ENCODE peak calls at places on chromosome 16, in four cellular contexts. One of them, this sample, is unnamed.

GRCh38 chr16:19748389-19749110 is 30.5 kb downstream of the IQCK start:
- DNase-seq in GM23338: no peak
- DNase-seq in lung: no peak
- DNase-seq in K562: no peak
- DNase-seq in this sample: no peak

GRCh38 chr16:7355758-7356157 is 23.1 kb downstream of the RBFOX1 start:
- DNase-seq in lung: no peak
- DNase-seq in K562: no peak
- DNase-seq in GM23338: no peak
- DNase-seq in this sample: no peak

GRCh38 chr16:65004570-65004969 is 117.3 kb downstream of the CDH11 start:
- DNase-seq in GM23338: no peak
- DNase-seq in lung: no peak
- DNase-seq in K562: no peak
- DNase-seq in this sample: no peak

GRCh38 chr16:11857161-11857560 is 5.8 kb upstream of the RSL1D1 start:
- DNase-seq in lung: no peak
- DNase-seq in GM23338: no peak
- DNase-seq in K562: no peak
- DNase-seq in this sample: no peak

GRCh38 chr16:23485841-23486240 is 24.5 kb downstream of the GGA2 start:
- DNase-seq in lung: no peak
- DNase-seq in GM23338: no peak
- DNase-seq in K562: no peak
- DNase-seq in this sample: no peak

GRCh38 chr16:12214509-12214908 is 238.0 kb downstream of the SNX29 start:
- DNase-seq in GM23338: peak; percentile 57
- DNase-seq in K562: no peak
- DNase-seq in lung: no peak
- DNase-seq in this sample: no peak

GRCh38 chr16:6195966-6196365 is 1098.4 kb upstream of the EEF2KMT start:
- DNase-seq in lung: no peak
- DNase-seq in K562: no peak
- DNase-seq in GM23338: peak; percentile 66
- DNase-seq in this sample: no peak

GRCh38 chr16:86986809-86987487 is 330.2 kb downstream of the C16orf95 start:
- DNase-seq in GM23338: no peak
- DNase-seq in K562: no peak
- DNase-seq in lung: no peak
- DNase-seq in this sample: no peak

GRCh38 chr16:88853336-88853941 is 3.3 kb downstream of the GALNS start:
- DNase-seq in K562: no peak
- DNase-seq in GM23338: no peak
- DNase-seq in lung: peak; percentile 35
- DNase-seq in this sample: no peak

GRCh38 chr16:52871481-52871880 is 181.2 kb downstream of the CHD9NB start:
- DNase-seq in GM23338: no peak
- DNase-seq in K562: no peak
- DNase-seq in lung: no peak
- DNase-seq in this sample: no peak

GRCh38 chr16:24670623-24671454 is 58.6 kb upstream of the TNRC6A start:
- DNase-seq in lung: peak; percentile 40
- DNase-seq in GM23338: peak; percentile 79
- DNase-seq in K562: no peak
- DNase-seq in this sample: peak; percentile 73

GRCh38 chr16:27374794-27375499 is 27.0 kb upstream of the IL21R start:
- DNase-seq in K562: peak; percentile 70
- DNase-seq in GM23338: peak; percentile 97
- DNase-seq in lung: peak; percentile 59
- DNase-seq in this sample: peak; percentile 99

GRCh38 chr16:88014954-88015805 is 63.9 kb downstream of the BANP start:
- DNase-seq in GM23338: no peak
- DNase-seq in K562: no peak
- DNase-seq in lung: no peak
- DNase-seq in this sample: peak; percentile 38

GRCh38 chr16:55641430-55642056 is 14.2 kb upstream of the SLC6A2 start:
- DNase-seq in lung: no peak
- DNase-seq in K562: no peak
- DNase-seq in GM23338: no peak
- DNase-seq in this sample: peak; percentile 25

GRCh38 chr16:24580665-24581064 is 41.3 kb downstream of the RBBP6 start:
- DNase-seq in K562: no peak
- DNase-seq in lung: no peak
- DNase-seq in GM23338: no peak
- DNase-seq in this sample: no peak

GRCh38 chr16:563072-563644 is 3.0 kb downstream of the PRR35 start:
- DNase-seq in GM23338: no peak
- DNase-seq in lung: no peak
- DNase-seq in K562: no peak
- DNase-seq in this sample: no peak

GRCh38 chr16:77732241-77732946 is 10.1 kb downstream of the NUDT7 start:
- DNase-seq in lung: no peak
- DNase-seq in GM23338: no peak
- DNase-seq in K562: no peak
- DNase-seq in this sample: no peak

GRCh38 chr16:76535-77272 is 1.3 kb upstream of the MPG start:
- DNase-seq in lung: peak; percentile 70
- DNase-seq in K562: peak; percentile 87
- DNase-seq in GM23338: no peak
- DNase-seq in this sample: peak; percentile 72

GRCh38 chr16:50950955-50951354 is 200.1 kb downstream of the SALL1 start:
- DNase-seq in K562: no peak
- DNase-seq in lung: no peak
- DNase-seq in GM23338: no peak
- DNase-seq in this sample: no peak

GRCh38 chr16:11533588-11533987 is 53.1 kb downstream of the LITAF start:
- DNase-seq in lung: no peak
- DNase-seq in GM23338: no peak
- DNase-seq in K562: no peak
- DNase-seq in this sample: no peak

GRCh38 chr16:4332623-4333307 is 16.9 kb downstream of the GLIS2 start:
- DNase-seq in K562: no peak
- DNase-seq in GM23338: no peak
- DNase-seq in lung: no peak
- DNase-seq in this sample: no peak

GRCh38 chr16:53745753-53746258 is 41.9 kb downstream of the FTO start:
- DNase-seq in lung: no peak
- DNase-seq in K562: peak; percentile 25
- DNase-seq in GM23338: peak; percentile 50
- DNase-seq in this sample: no peak

GRCh38 chr16:66269631-66270332 is 96.7 kb upstream of the CDH5 start:
- DNase-seq in lung: no peak
- DNase-seq in GM23338: peak; percentile 59
- DNase-seq in K562: no peak
- DNase-seq in this sample: peak; percentile 47

GRCh38 chr16:12498077-12498476 is 305.6 kb downstream of the CPPED1 start:
- DNase-seq in GM23338: no peak
- DNase-seq in K562: no peak
- DNase-seq in lung: no peak
- DNase-seq in this sample: no peak

GRCh38 chr16:20620003-20620402 is 43.8 kb upstream of the ACSM2B start:
- DNase-seq in lung: no peak
- DNase-seq in GM23338: no peak
- DNase-seq in K562: no peak
- DNase-seq in this sample: no peak

GRCh38 chr16:1291576-1291974 is 17.9 kb upstream of the UBE2I start:
- DNase-seq in GM23338: no peak
- DNase-seq in lung: no peak
- DNase-seq in K562: no peak
- DNase-seq in this sample: no peak

GRCh38 chr16:76268824-76269223 is 8.4 kb upstream of the CNTNAP4 start:
- DNase-seq in K562: no peak
- DNase-seq in GM23338: no peak
- DNase-seq in lung: no peak
- DNase-seq in this sample: no peak

GRCh38 chr16:72256398-72257048 is 84.6 kb upstream of the PMFBP1 start:
- DNase-seq in lung: no peak
- DNase-seq in GM23338: no peak
- DNase-seq in K562: no peak
- DNase-seq in this sample: no peak

GRCh38 chr16:24822542-24822941 is 23.2 kb upstream of the SLC5A11 start:
- DNase-seq in lung: no peak
- DNase-seq in GM23338: no peak
- DNase-seq in K562: no peak
- DNase-seq in this sample: no peak

GRCh38 chr16:13298676-13299075 is 397.3 kb downstream of the SHISA9 start:
- DNase-seq in K562: no peak
- DNase-seq in GM23338: peak; percentile 30
- DNase-seq in lung: no peak
- DNase-seq in this sample: peak; percentile 74

GRCh38 chr16:65235339-65236177 is 113.7 kb upstream of the CDH11 start:
- DNase-seq in K562: no peak
- DNase-seq in GM23338: peak; percentile 46
- DNase-seq in lung: no peak
- DNase-seq in this sample: peak; percentile 81

GRCh38 chr16:27463741-27464662 is 62.0 kb downstream of the IL21R start:
- DNase-seq in lung: no peak
- DNase-seq in K562: no peak
- DNase-seq in GM23338: no peak
- DNase-seq in this sample: no peak

GRCh38 chr16:29148867-29149272 is 164.0 kb downstream of the LAT start:
- DNase-seq in K562: no peak
- DNase-seq in GM23338: no peak
- DNase-seq in lung: peak; percentile 49
- DNase-seq in this sample: no peak

GRCh38 chr16:89037261-89038152 is 56.1 kb upstream of the ACSF3 start:
- DNase-seq in K562: peak; percentile 79
- DNase-seq in lung: no peak
- DNase-seq in GM23338: peak; percentile 81
- DNase-seq in this sample: peak; percentile 93

GRCh38 chr16:23691483-23692189 is 12.9 kb downstream of the PLK1 start:
- DNase-seq in lung: no peak
- DNase-seq in K562: no peak
- DNase-seq in GM23338: peak; percentile 17
- DNase-seq in this sample: no peak

GRCh38 chr16:19071811-19072777 is 4.7 kb downstream of the COQ7 start:
- DNase-seq in K562: peak; percentile 75
- DNase-seq in GM23338: peak; percentile 84
- DNase-seq in lung: peak; percentile 67
- DNase-seq in this sample: peak; percentile 88

GRCh38 chr16:73432794-73433455 is 385.0 kb upstream of the ZFHX3 start:
- DNase-seq in GM23338: no peak
- DNase-seq in K562: no peak
- DNase-seq in lung: no peak
- DNase-seq in this sample: no peak

GRCh38 chr16:29809031-29809747 is 2.8 kb upstream of the PRRT2 start:
- DNase-seq in lung: no peak
- DNase-seq in GM23338: no peak
- DNase-seq in K562: peak; percentile 27
- DNase-seq in this sample: no peak

GRCh38 chr16:83920894-83921491 is 22.1 kb downstream of the MLYCD start:
- DNase-seq in lung: no peak
- DNase-seq in K562: no peak
- DNase-seq in GM23338: no peak
- DNase-seq in this sample: no peak
- H3K4me3 ChIP-seq in lung: no peak overlapping the region
- H3K4me3 ChIP-seq in K562: no peak overlapping the region
- H3K4me3 ChIP-seq in GM23338: no peak overlapping the region
- H3K4me3 ChIP-seq in this sample: no peak overlapping the region

DNA sequence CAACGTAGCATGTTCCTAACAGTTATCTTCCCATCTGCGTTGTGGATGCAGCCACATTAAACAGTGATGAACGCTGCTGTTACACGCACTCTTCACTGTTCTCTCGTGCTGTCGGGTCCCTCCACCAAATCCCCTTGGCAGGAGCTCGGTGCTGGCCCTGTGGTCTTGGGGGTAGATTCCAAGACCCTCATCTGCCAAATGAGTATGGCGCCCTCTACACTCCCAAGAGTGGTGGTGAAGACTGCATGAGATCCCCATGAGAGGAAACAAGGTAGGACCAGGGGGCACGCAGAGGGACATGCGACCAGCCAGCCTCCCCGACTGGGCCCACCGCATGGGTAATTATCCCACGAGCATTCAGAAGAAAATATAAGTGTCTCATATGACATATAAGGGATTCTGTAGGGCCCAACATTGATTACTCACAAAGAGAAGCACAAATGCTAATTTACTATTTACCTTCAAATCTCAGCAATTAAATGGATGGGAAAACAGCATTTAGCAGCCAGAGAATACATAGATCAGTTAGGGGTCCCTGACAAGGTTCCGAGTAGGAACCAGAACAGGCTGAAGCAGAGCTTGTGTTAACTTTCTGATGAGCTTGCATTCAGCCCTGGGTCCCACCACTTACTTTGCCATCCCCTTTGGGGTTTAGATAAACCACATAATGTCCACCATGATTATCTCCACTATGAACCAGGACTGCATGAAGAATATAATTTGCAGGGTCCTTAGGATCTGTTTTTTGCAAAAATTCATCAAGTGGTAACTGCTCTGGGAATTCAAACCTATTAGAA is 23.8 kb downstream of the LITAFD start:
- DNase-seq in GM23338: peak; percentile 80
- DNase-seq in K562: no peak
- DNase-seq in lung: no peak
- DNase-seq in this sample: peak; percentile 74
- TF ChIP-seq CTCF in GM23338: peak; percentile 70
- TF ChIP-seq CTCF in K562: peak; percentile 29
- TF ChIP-seq CTCF in lung: no peak
- TF ChIP-seq CTCF in this sample: peak; percentile 74

DNA sequence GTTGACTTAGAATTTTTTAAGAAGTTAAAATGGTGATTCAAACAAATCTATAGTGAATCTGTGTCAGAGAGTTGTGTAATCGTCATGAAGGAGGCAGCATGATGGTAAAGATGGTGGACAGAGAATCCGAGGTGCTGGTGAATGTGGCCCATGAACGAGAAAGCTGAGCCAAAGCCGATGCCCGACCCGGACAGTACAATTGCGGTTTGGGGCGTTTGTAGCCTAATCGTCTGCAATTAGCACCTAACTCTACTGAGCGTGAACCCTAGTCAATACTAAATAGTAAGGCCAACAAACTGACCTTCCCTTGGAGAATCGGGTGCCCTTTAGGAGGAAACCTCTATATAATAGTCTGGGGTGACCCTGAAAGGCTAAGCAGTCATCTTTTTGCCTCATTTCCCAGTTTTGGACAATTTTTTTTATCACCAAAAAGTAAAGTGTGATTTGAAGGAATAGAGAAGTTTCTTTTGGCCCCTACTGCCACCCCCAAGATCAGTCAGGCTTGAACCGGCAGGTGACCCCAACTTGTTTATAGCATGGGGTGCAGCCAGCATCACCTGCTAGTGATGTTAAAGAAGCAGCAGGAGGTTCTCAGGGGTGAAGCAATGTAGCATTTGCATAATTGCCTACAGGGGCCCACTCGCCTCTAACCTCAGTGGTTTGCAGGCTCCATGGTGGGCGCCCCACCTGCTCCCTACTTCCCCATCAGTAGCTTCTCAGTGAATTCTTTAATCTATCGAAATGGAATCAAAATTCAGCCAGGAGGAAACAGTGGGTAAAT is 11.3 kb downstream of the IRF8 start:
- DNase-seq in GM23338: no peak
- DNase-seq in K562: no peak
- DNase-seq in lung: no peak
- DNase-seq in this sample: no peak
- H3K4me1 ChIP-seq in GM23338: peaks cover 6% of the 10 kb centered on the region
- H3K4me1 ChIP-seq in K562: no peaks in the 10 kb centered on the region
- H3K4me1 ChIP-seq in lung: no peaks in the 10 kb centered on the region
- H3K4me1 ChIP-seq in this sample: no peaks in the 10 kb centered on the region

GRCh38 chr16:81469710-81470481 is 25.3 kb downstream of the CMIP start:
- DNase-seq in K562: peak; percentile 68
- DNase-seq in lung: no peak
- DNase-seq in GM23338: no peak
- DNase-seq in this sample: no peak
- H3K4me3 ChIP-seq in K562: no peak overlapping the region
- H3K4me3 ChIP-seq in lung: no peak overlapping the region
- H3K4me3 ChIP-seq in GM23338: no peak overlapping the region
- H3K4me3 ChIP-seq in this sample: no peak overlapping the region

This sample was measured in endodermal cell.